ENCODE peak calls at places on chromosomes 12 and 14, in six cellular contexts. One of them, this sample, is unnamed.

GRCh38 chr14:21680072-21680471 is 6.5 kb upstream of the OR4E1 start:
- DNase-seq in lung: no peak
- DNase-seq in AG04450: peak; percentile 1
- DNase-seq in transverse colon: no peak
- DNase-seq in HCT116: no peak
- DNase-seq in endodermal cell: no peak
- DNase-seq in this sample: no peak

GRCh38 chr14:71549421-71549820 is 382.8 kb upstream of the RGS6 start:
- DNase-seq in AG04450: no peak
- DNase-seq in transverse colon: no peak
- DNase-seq in HCT116: no peak
- DNase-seq in endodermal cell: no peak
- DNase-seq in lung: no peak
- DNase-seq in this sample: no peak

GRCh38 chr14:31902002-31902401 is 175.1 kb upstream of the ARHGAP5 start:
- DNase-seq in transverse colon: no peak
- DNase-seq in AG04450: no peak
- DNase-seq in HCT116: peak; percentile 81
- DNase-seq in endodermal cell: peak; percentile 61
- DNase-seq in lung: no peak
- DNase-seq in this sample: no peak

GRCh38 chr14:93239869-93240677 is 33.0 kb downstream of the UBR7 start:
- DNase-seq in AG04450: peak; percentile 59
- DNase-seq in endodermal cell: no peak
- DNase-seq in HCT116: peak; percentile 57
- DNase-seq in lung: no peak
- DNase-seq in transverse colon: no peak
- DNase-seq in this sample: no peak

GRCh38 chr14:90658541-90658967 is 157.7 kb downstream of the TTC7B start:
- DNase-seq in AG04450: no peak
- DNase-seq in HCT116: no peak
- DNase-seq in transverse colon: no peak
- DNase-seq in endodermal cell: no peak
- DNase-seq in lung: no peak
- DNase-seq in this sample: no peak

GRCh38 chr14:60974070-60974469 is 6.8 kb downstream of the TRMT5 start:
- DNase-seq in HCT116: no peak
- DNase-seq in AG04450: no peak
- DNase-seq in lung: no peak
- DNase-seq in endodermal cell: no peak
- DNase-seq in transverse colon: no peak
- DNase-seq in this sample: no peak

GRCh38 chr12:121611306-121611705 is 15.0 kb upstream of the ORAI1 start:
- DNase-seq in lung: no peak
- DNase-seq in AG04450: no peak
- DNase-seq in transverse colon: peak; percentile 19
- DNase-seq in HCT116: no peak
- DNase-seq in endodermal cell: peak; percentile 92
- DNase-seq in this sample: no peak

GRCh38 chr14:103233328-103233727 is 100.7 kb upstream of the EIF5 start:
- DNase-seq in HCT116: no peak
- DNase-seq in AG04450: no peak
- DNase-seq in transverse colon: no peak
- DNase-seq in endodermal cell: no peak
- DNase-seq in lung: no peak
- DNase-seq in this sample: no peak

GRCh38 chr14:89356496-89356895 is 60.5 kb downstream of the FOXN3 start:
- DNase-seq in transverse colon: no peak
- DNase-seq in AG04450: no peak
- DNase-seq in lung: no peak
- DNase-seq in endodermal cell: no peak
- DNase-seq in HCT116: no peak
- DNase-seq in this sample: no peak

GRCh38 chr12:111826316-111826715 is 15.7 kb upstream of the MAPKAPK5 start:
- DNase-seq in HCT116: no peak
- DNase-seq in transverse colon: no peak
- DNase-seq in endodermal cell: no peak
- DNase-seq in lung: no peak
- DNase-seq in AG04450: no peak
- DNase-seq in this sample: no peak

GRCh38 chr12:89661706-89662330 is 46.8 kb downstream of the ATP2B1 start:
- DNase-seq in AG04450: no peak
- DNase-seq in transverse colon: no peak
- DNase-seq in lung: no peak
- DNase-seq in endodermal cell: no peak
- DNase-seq in HCT116: no peak
- DNase-seq in this sample: no peak

GRCh38 chr12:6198556-6198955 is 1.6 kb upstream of the CD9 start:
- DNase-seq in AG04450: no peak
- DNase-seq in endodermal cell: no peak
- DNase-seq in lung: no peak
- DNase-seq in HCT116: no peak
- DNase-seq in transverse colon: no peak
- DNase-seq in this sample: no peak

GRCh38 chr14:90235179-90235976 is 21.0 kb upstream of the PSMC1 start:
- DNase-seq in endodermal cell: peak; percentile 95
- DNase-seq in transverse colon: peak; percentile 70
- DNase-seq in HCT116: peak; percentile 50
- DNase-seq in lung: peak; percentile 73
- DNase-seq in AG04450: peak; percentile 3
- DNase-seq in this sample: peak; percentile 47

GRCh38 chr14:31758941-31759340 is 197.7 kb downstream of the NUBPL start:
- DNase-seq in transverse colon: no peak
- DNase-seq in HCT116: no peak
- DNase-seq in lung: no peak
- DNase-seq in AG04450: no peak
- DNase-seq in endodermal cell: no peak
- DNase-seq in this sample: no peak

GRCh38 chr12:117042171-117042809 is 56.9 kb downstream of the TESC start:
- DNase-seq in transverse colon: no peak
- DNase-seq in AG04450: no peak
- DNase-seq in lung: no peak
- DNase-seq in endodermal cell: peak; percentile 70
- DNase-seq in HCT116: no peak
- DNase-seq in this sample: no peak

GRCh38 chr12:124088232-124088907 is 115.4 kb downstream of the ZNF664 start:
- DNase-seq in lung: no peak
- DNase-seq in HCT116: no peak
- DNase-seq in transverse colon: no peak
- DNase-seq in AG04450: no peak
- DNase-seq in endodermal cell: no peak
- DNase-seq in this sample: no peak

GRCh38 chr12:4276524-4277204 is 3.1 kb downstream of the CCND2 start:
- DNase-seq in HCT116: peak; percentile 67
- DNase-seq in AG04450: peak; percentile 69
- DNase-seq in transverse colon: peak; percentile 90
- DNase-seq in endodermal cell: peak; percentile 98
- DNase-seq in lung: peak; percentile 93
- DNase-seq in this sample: no peak

GRCh38 chr12:100141998-100142850 is 450 bp downstream of the BLTP3B start:
- DNase-seq in AG04450: no peak
- DNase-seq in lung: peak; percentile 55
- DNase-seq in HCT116: no peak
- DNase-seq in endodermal cell: peak; percentile 89
- DNase-seq in transverse colon: peak; percentile 68
- DNase-seq in this sample: no peak

GRCh38 chr14:26448181-26448855 is 149.5 kb downstream of the NOVA1 start:
- DNase-seq in AG04450: no peak
- DNase-seq in lung: no peak
- DNase-seq in transverse colon: no peak
- DNase-seq in HCT116: no peak
- DNase-seq in endodermal cell: peak; percentile 51
- DNase-seq in this sample: no peak

GRCh38 chr12:49843411-49843810 is 505 bp upstream of the BCDIN3D start:
- DNase-seq in transverse colon: no peak
- DNase-seq in HCT116: no peak
- DNase-seq in lung: no peak
- DNase-seq in AG04450: no peak
- DNase-seq in endodermal cell: no peak
- DNase-seq in this sample: no peak

GRCh38 chr14:63852817-63853730 is at the start of gene SYNE2:
- DNase-seq in transverse colon: peak; percentile 86
- DNase-seq in HCT116: no peak
- DNase-seq in AG04450: no peak
- DNase-seq in lung: peak; percentile 69
- DNase-seq in endodermal cell: peak; percentile 94
- DNase-seq in this sample: peak; percentile 67

GRCh38 chr12:43009307-43009706 is 419.8 kb upstream of the PRICKLE1 start:
- DNase-seq in endodermal cell: no peak
- DNase-seq in HCT116: no peak
- DNase-seq in transverse colon: no peak
- DNase-seq in AG04450: no peak
- DNase-seq in lung: no peak
- DNase-seq in this sample: no peak

GRCh38 chr12:39451977-39452376 is 9.1 kb upstream of the KIF21A start:
- DNase-seq in endodermal cell: no peak
- DNase-seq in AG04450: no peak
- DNase-seq in transverse colon: no peak
- DNase-seq in HCT116: no peak
- DNase-seq in lung: no peak
- DNase-seq in this sample: peak; percentile 52

GRCh38 chr12:6215120-6215807 is 15.1 kb downstream of the CD9 start:
- DNase-seq in lung: no peak
- DNase-seq in AG04450: no peak
- DNase-seq in endodermal cell: peak; percentile 91
- DNase-seq in HCT116: no peak
- DNase-seq in transverse colon: no peak
- DNase-seq in this sample: no peak

DNA sequence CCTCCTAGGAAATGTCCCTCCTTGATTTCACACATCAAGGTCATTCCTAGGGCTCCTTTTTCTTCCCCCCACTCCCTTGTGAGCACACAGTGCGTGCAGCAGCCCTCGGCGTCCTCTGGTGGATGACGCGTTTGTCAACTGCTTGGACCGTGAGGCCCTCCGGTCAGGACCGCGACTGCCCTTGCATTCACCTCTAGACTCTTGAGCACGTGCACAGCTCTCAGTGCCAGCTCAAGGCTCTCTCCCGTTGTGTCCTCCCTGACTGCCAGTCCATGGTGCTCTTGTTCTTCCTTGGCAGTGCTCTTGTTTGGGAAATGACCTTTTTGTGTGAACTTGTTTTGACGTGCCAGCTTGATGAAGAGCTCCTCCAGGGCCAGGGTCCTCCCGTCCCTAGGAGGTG is 67.9 kb downstream of the TSPAN9 start:
- DNase-seq in endodermal cell: no peak
- DNase-seq in lung: no peak
- DNase-seq in HCT116: no peak
- DNase-seq in AG04450: no peak
- DNase-seq in transverse colon: no peak
- DNase-seq in this sample: no peak
- H3K27ac ChIP-seq in endodermal cell: no peak overlapping the region
- H3K27ac ChIP-seq in lung: no peak overlapping the region
- H3K27ac ChIP-seq in HCT116: no peak overlapping the region
- H3K27ac ChIP-seq in AG04450: no peak overlapping the region
- H3K27ac ChIP-seq in transverse colon: no peak overlapping the region
- H3K27ac ChIP-seq in this sample: no peak overlapping the region

GRCh38 chr12:46523446-46523845 is 150.9 kb upstream of the SLC38A2 start:
- DNase-seq in lung: no peak
- DNase-seq in AG04450: no peak
- DNase-seq in transverse colon: no peak
- DNase-seq in endodermal cell: no peak
- DNase-seq in HCT116: no peak
- DNase-seq in this sample: no peak
- H3K4me3 ChIP-seq in lung: no peak overlapping the region
- H3K4me3 ChIP-seq in AG04450: peak overlapping the region; percentile 54
- H3K4me3 ChIP-seq in transverse colon: no peak overlapping the region
- H3K4me3 ChIP-seq in endodermal cell: no peak overlapping the region
- H3K4me3 ChIP-seq in HCT116: peak overlapping the region; percentile 41
- H3K4me3 ChIP-seq in this sample: no peak overlapping the region

DNA sequence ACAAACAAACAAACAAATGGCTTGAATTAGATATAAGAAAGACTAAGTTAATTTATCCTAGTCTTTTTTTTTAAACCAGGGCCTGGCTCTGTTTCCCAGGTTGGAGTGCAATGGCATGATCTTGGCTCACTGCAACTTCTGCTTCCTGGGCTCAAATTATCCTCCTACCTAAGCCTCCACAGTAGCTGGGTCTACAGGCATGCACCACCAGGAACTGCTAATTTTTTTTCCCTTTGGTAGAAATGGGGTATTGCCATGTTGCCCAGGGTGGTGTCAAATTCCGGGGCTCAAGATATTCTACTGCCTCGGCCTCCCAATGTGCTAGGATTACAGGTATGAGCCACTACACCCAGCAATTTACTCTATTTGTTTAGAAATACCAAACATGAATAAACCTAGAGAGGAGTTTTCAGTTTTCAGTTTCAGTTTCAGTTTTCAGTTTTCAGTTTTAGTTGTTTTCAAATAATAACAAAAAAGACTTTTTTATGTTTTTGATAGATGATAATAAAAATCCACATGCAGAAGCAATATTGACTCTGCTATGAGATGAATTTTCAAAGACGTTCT is 817.0 kb downstream of the FLRT2 start:
- DNase-seq in AG04450: no peak
- DNase-seq in HCT116: no peak
- DNase-seq in endodermal cell: no peak
- DNase-seq in lung: no peak
- DNase-seq in transverse colon: no peak
- DNase-seq in this sample: no peak
- H3K27ac ChIP-seq in AG04450: no peak overlapping the region
- H3K27ac ChIP-seq in HCT116: no peak overlapping the region
- H3K27ac ChIP-seq in endodermal cell: no peak overlapping the region
- H3K27ac ChIP-seq in lung: no peak overlapping the region
- H3K27ac ChIP-seq in transverse colon: no peak overlapping the region
- H3K27ac ChIP-seq in this sample: no peak overlapping the region

DNA sequence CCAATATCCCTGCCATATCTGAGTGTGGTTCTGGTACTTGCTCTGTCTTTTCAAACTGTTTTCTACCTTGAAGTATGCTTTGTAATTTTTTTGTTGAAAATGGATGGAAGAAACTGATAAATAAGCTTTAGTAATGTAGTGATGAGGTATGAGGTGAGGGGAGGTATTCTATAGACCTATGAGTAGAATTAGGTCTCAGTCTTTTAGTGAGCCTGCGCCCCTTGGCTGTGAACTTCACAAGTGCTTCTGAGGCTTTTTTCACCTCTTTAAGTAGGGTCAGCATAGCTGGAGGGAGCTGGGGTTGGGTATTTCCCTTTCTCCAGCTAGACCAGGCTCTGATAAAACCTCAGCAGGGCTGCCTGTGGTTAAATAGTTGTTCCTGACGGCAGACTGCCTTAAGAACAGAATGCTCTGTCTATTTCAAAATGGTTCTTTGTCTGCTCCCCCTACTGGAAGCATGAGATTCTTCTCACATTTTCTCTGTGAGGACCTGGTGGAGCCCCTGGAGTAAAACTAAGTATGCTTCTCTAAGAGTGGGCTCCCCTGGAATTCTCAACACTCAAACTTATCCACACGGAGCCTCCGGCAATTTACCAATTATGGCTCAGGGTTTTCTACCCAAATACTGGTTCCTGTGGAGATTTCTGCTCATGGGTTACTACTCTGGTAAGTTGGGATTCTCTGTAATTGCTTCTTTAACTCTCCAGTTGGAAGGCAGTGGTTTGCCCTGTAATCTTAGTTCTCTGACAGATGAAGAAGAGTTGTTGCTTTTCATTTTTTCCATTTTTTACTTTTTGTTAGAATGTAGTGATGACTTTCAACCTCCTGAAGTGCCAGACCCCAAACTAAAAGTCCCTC is 13.1 kb downstream of the KRT5 start:
- DNase-seq in lung: no peak
- DNase-seq in endodermal cell: peak; percentile 91
- DNase-seq in transverse colon: no peak
- DNase-seq in HCT116: no peak
- DNase-seq in AG04450: peak; percentile 24
- DNase-seq in this sample: no peak
- H3K4me3 ChIP-seq in lung: no peak overlapping the region
- H3K4me3 ChIP-seq in endodermal cell: no peak overlapping the region
- H3K4me3 ChIP-seq in transverse colon: no peak overlapping the region
- H3K4me3 ChIP-seq in HCT116: no peak overlapping the region
- H3K4me3 ChIP-seq in AG04450: no peak overlapping the region
- H3K4me3 ChIP-seq in this sample: no peak overlapping the region

GRCh38 chr12:19432309-19433170 is 6.8 kb upstream of the AEBP2 start:
- DNase-seq in lung: no peak
- DNase-seq in endodermal cell: no peak
- DNase-seq in AG04450: no peak
- DNase-seq in transverse colon: no peak
- DNase-seq in HCT116: no peak
- DNase-seq in this sample: no peak
- H3K27ac ChIP-seq in lung: no peak overlapping the region
- H3K27ac ChIP-seq in endodermal cell: no peak overlapping the region
- H3K27ac ChIP-seq in AG04450: peak overlapping the region; percentile 87
- H3K27ac ChIP-seq in transverse colon: no peak overlapping the region
- H3K27ac ChIP-seq in HCT116: peak overlapping the region; percentile 35
- H3K27ac ChIP-seq in this sample: no peak overlapping the region

This sample was measured in iPS DF 6.9.